ENCODE peak calls at places on chromosomes 16 and 17, in eight cellular contexts. L, W, K, B, Y, Z, F and A are unnamed samples. For H3K4me1, the result is how much of the 10 kb centered on the place peaks cover.

GRCh38 chr17:41910701-41911391 is 7.9 kb downstream of the ACLY start:
- DNase-seq in Z (peak), B (no peak), Y (no peak), L (peak), W (no peak), F (no peak), K (no peak), A (no peak)

GRCh38 chr16:89033304-89033703 is 56.3 kb upstream of the CBFA2T3 start:
- DNase-seq in B (peak), Z (no peak), L (no peak), W (no peak), Y (no peak), F (no peak), K (no peak), A (no peak)

GRCh38 chr16:2753523-2754020 is 1.1 kb downstream of the SRRM2 start:
- DNase-seq in Z (no peak), Y (no peak), F (no peak), B (peak), L (peak), K (no peak), W (no peak), A (no peak)

GRCh38 chr17:82914375-82914774 is 74.6 kb upstream of the ZNF750 start:
- DNase-seq in K (no peak), L (peak), W (no peak), B (peak), Z (peak), F (peak), Y (no peak), A (no peak)

GRCh38 chr17:41052594-41052993 is 2.4 kb downstream of the KRTAP2-2 start:
- DNase-seq in Z (no peak), Y (no peak), L (no peak), W (no peak), K (no peak), F (no peak), B (no peak), A (no peak)

GRCh38 chr16:89873109-89873821 is at the start of gene TCF25:
- DNase-seq in K (peak), Y (peak), F (peak), W (peak), L (peak), B (peak), Z (peak), A (peak)

GRCh38 chr16:19001788-19002187 is 18.1 kb downstream of the TMC7 start:
- DNase-seq in F (no peak), B (no peak), W (no peak), Z (no peak), K (no peak), L (peak), Y (no peak), A (no peak)

GRCh38 chr16:89890200-89890599 is 16.8 kb downstream of the TCF25 start:
- DNase-seq in W (no peak), B (no peak), Y (no peak), F (no peak), L (no peak), K (no peak), Z (no peak), A (no peak)

GRCh38 chr16:70428178-70428998 is 10.5 kb downstream of the ST3GAL2 start:
- DNase-seq in K (peak), Z (peak), Y (peak), B (peak), L (peak), W (peak), F (peak), A (peak)

GRCh38 chr16:70551788-70552187 is 28.2 kb downstream of the SF3B3 start:
- DNase-seq in L (no peak), K (no peak), B (no peak), Y (no peak), F (no peak), Z (no peak), W (no peak), A (no peak)

GRCh38 chr17:65886240-65886639 is 305.7 kb downstream of the CEP112 start:
- DNase-seq in L (peak), B (no peak), K (no peak), F (no peak), Y (no peak), Z (no peak), W (no peak), A (no peak)

GRCh38 chr17:6365187-6365943 is 69.6 kb downstream of the AIPL1 start:
- DNase-seq in F (no peak), Y (no peak), W (no peak), K (no peak), Z (peak), L (peak), B (no peak), A (no peak)

GRCh38 chr17:74457146-74457819 is 9.2 kb upstream of the CD300A start:
- DNase-seq in Y (peak), Z (peak), F (peak), K (peak), B (no peak), L (peak), W (no peak), A (peak)

GRCh38 chr16:77856455-77857138 is 68.2 kb downstream of the VAT1L start:
- DNase-seq in W (no peak), Y (no peak), K (no peak), F (no peak), Z (no peak), B (no peak), L (no peak), A (no peak)

GRCh38 chr17:17140590-17140980 is 65.5 kb downstream of the PLD6 start:
- DNase-seq in F (no peak), Z (peak), Y (no peak), K (no peak), L (peak), W (no peak), B (peak), A (no peak)

GRCh38 chr16:70677499-70678120 is 8.2 kb downstream of the MTSS2 start:
- DNase-seq in W (no peak), Y (no peak), B (peak), L (no peak), Z (no peak), F (peak), K (no peak), A (no peak)

GRCh38 chr17:6241381-6241780 is 171.2 kb downstream of the WSCD1 start:
- DNase-seq in Y (no peak), K (no peak), F (no peak), W (no peak), B (no peak), Z (peak), L (no peak), A (no peak)

GRCh38 chr16:57471852-57472664 is 9.6 kb downstream of the POLR2C start:
- DNase-seq in L (no peak), F (no peak), B (no peak), K (no peak), Y (no peak), W (no peak), Z (peak), A (peak)

GRCh38 chr17:46031440-46031839 is 32.4 kb downstream of the STH start:
- DNase-seq in K (no peak), F (no peak), W (no peak), L (no peak), Y (no peak), B (no peak), Z (no peak), A (no peak)

GRCh38 chr17:31398381-31399275 is 7.2 kb downstream of the RAB11FIP4 start:
- DNase-seq in Y (no peak), W (no peak), B (no peak), F (peak), Z (no peak), K (no peak), L (no peak), A (peak)

GRCh38 chr17:61312406-61313295 is 87.0 kb upstream of the TBX2 start:
- DNase-seq in Y (no peak), Z (no peak), K (no peak), F (no peak), L (no peak), B (no peak), W (no peak), A (no peak)

GRCh38 chr17:43874293-43874692 is 27.3 kb downstream of the CD300LG start:
- DNase-seq in K (no peak), F (no peak), B (no peak), L (no peak), Y (no peak), Z (no peak), W (no peak), A (no peak)

GRCh38 chr17:62109378-62109902 is 44.4 kb upstream of the MED13 start:
- DNase-seq in F (peak), Y (peak), K (no peak), L (peak), Z (peak), B (no peak), W (no peak), A (peak)

GRCh38 chr16:6634151-6634550 is 698.5 kb upstream of the RBFOX1 start:
- DNase-seq in K (no peak), L (no peak), B (no peak), Y (no peak), F (no peak), W (no peak), Z (no peak), A (no peak)

GRCh38 chr16:24700549-24701392 is 28.7 kb upstream of the TNRC6A start:
- DNase-seq in Z (peak), K (peak), Y (peak), L (peak), F (no peak), W (peak), B (peak), A (no peak)

GRCh38 chr16:52128407-52128806 is 418.5 kb downstream of the TOX3 start:
- DNase-seq in K (no peak), Y (no peak), Z (no peak), W (no peak), B (no peak), L (no peak), F (no peak), A (no peak)

GRCh38 chr16:20734056-20734455 is 7.6 kb downstream of the THUMPD1 start:
- DNase-seq in B (no peak), F (no peak), W (no peak), Z (no peak), Y (no peak), L (no peak), K (no peak), A (no peak)

GRCh38 chr17:56499799-56500388 is 93.6 kb upstream of the NOG start:
- DNase-seq in L (peak), K (no peak), B (no peak), F (no peak), Y (no peak), W (no peak), Z (no peak), A (no peak)

GRCh38 chr16:5323284-5323683 is 225.7 kb upstream of the EEF2KMT start:
- DNase-seq in B (no peak), L (no peak), K (no peak), F (no peak), Y (no peak), W (no peak), Z (no peak), A (no peak)

GRCh38 chr17:55487727-55488436 is 23.4 kb downstream of the SMIM36 start:
- DNase-seq in F (no peak), L (peak), B (no peak), W (no peak), K (no peak), Y (no peak), Z (no peak), A (no peak)

GRCh38 chr17:6465206-6466003 is 21.1 kb downstream of the PIMREG start:
- DNase-seq in Z (no peak), Y (no peak), B (peak), L (no peak), W (no peak), K (no peak), F (no peak), A (no peak)

GRCh38 chr17:21353326-21354010 is 22.7 kb upstream of the KCNJ12 start:
- DNase-seq in K (no peak), F (peak), L (peak), Z (no peak), W (no peak), Y (no peak), B (peak), A (no peak)

GRCh38 chr17:6752068-6752909 is 3.6 kb upstream of the XAF1 start:
- DNase-seq in Z (no peak), F (no peak), K (no peak), L (peak), W (peak), Y (peak), B (no peak), A (no peak)

GRCh38 chr16:75644240-75645012 is 3.0 kb downstream of the KARS1 start:
- DNase-seq in Y (no peak), K (no peak), W (no peak), Z (no peak), L (no peak), F (no peak), B (no peak), A (no peak)

GRCh38 chr16:88856122-88856827 is 472 bp downstream of the GALNS start:
- DNase-seq in Z (no peak), K (peak), W (no peak), F (peak), B (peak), L (no peak), Y (peak), A (peak)

GRCh38 chr16:57628782-57629181 is 352 bp downstream of the ADGRG1 start:
- DNase-seq in F (no peak), Y (no peak), W (no peak), Z (no peak), L (no peak), B (no peak), K (no peak), A (no peak)

GRCh38 chr17:56886288-56886721 is 27.5 kb downstream of the TRIM25 start:
- DNase-seq in K (no peak), B (no peak), W (no peak), Y (no peak), Z (no peak), L (no peak), F (no peak), A (no peak)

GRCh38 chr16:85081765-85082164 is 30.5 kb downstream of the CIBAR2 start:
- DNase-seq in F (no peak), W (no peak), Y (no peak), K (no peak), B (peak), Z (no peak), L (no peak), A (no peak)

GRCh38 chr16:85079785-85080602 is 32.3 kb downstream of the CIBAR2 start:
- DNase-seq in W (no peak), F (no peak), L (no peak), K (no peak), B (peak), Z (no peak), Y (no peak), A (no peak)

GRCh38 chr16:85082553-85083050 is 29.7 kb downstream of the CIBAR2 start:
- DNase-seq in L (no peak), Z (no peak), W (peak), Y (no peak), K (no peak), B (peak), F (peak), A (no peak)

GRCh38 chr16:85078952-85079351 is 33.3 kb downstream of the CIBAR2 start:
- DNase-seq in L (no peak), F (no peak), K (no peak), Z (no peak), B (no peak), Y (no peak), W (no peak), A (no peak)

DNA sequence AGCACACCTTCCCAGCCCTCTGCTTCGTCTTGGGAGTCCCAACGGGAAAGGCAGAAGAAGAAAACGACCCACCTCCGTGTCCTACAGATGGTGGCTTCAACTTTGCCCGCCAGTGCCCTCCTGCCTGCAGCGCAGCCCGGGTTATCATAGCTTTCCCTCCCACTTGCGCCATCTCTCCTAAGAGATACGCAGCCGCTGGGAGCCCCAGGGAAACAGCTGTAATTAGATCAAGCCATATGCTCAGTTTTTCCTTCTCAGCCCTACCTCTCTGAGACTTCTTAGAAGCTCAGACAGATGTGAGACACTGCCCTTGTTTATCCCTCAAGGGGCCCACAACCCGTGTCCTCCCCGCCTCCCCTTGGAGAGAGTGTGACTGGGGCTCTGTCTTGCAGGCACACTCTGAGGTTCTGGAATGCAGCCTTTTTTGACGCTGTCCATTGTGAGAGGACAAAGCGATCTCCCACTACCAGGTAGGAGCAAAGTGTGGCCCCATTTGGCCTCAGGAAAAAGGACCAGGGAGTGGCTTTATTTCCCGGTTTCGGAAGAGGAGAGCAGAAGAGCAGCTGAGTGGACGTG is 31.3 kb downstream of the CIBAR2 start:
- DNase-seq in F (no peak), L (no peak), Z (no peak), K (no peak), Y (no peak), B (peak), W (no peak), A (no peak)
- TF ChIP-seq CTCF in F (no peak), L (no peak), Z (no peak), K (no peak), Y (no peak), B (no peak), W (no peak), A (no peak)

DNA sequence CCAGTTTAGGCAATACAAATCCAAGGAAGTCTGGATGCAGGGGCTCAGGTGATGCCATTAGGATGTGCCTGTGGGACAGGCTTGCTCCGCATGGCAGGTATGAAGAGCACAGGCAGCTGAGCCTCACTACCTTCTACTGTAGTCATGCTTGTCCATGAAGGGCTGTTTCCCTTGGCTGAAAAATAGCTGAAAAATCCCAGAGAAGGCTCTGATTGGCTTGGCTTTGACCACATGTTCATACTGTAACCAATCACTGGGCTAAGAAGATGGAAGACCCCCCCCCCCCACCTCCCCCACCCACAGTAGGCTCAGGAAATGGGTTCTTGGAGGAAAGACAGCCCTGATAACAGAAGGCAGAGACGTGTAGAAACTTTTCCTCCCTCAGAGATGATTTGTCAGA is 66.5 kb upstream of the LGALS9 start:
- DNase-seq in F (no peak), L (peak), W (no peak), B (peak), K (no peak), Y (no peak), Z (no peak), A (no peak)
- H3K4me1 ChIP-seq in F (under half), L (under half), W (under half), B (under half), K (under half), Y (under half), Z (half or more), A (under half)

GRCh38 chr17:37342589-37342988 is 33.2 kb upstream of the C17orf78 start:
- DNase-seq in F (no peak), B (no peak), Y (no peak), W (no peak), K (no peak), L (no peak), Z (no peak), A (no peak)

GRCh38 chr17:37344519-37344918 is 31.3 kb upstream of the C17orf78 start:
- DNase-seq in W (no peak), Y (no peak), Z (no peak), B (no peak), L (no peak), F (no peak), K (no peak), A (no peak)

GRCh38 chr17:37340804-37341203 is 35.0 kb upstream of the C17orf78 start:
- DNase-seq in W (no peak), F (no peak), Y (no peak), K (no peak), Z (no peak), B (no peak), L (no peak), A (no peak)

GRCh38 chr17:37339321-37339720 is 36.5 kb upstream of the C17orf78 start:
- DNase-seq in K (no peak), W (no peak), F (no peak), L (peak), Y (no peak), Z (no peak), B (no peak), A (no peak)

DNA sequence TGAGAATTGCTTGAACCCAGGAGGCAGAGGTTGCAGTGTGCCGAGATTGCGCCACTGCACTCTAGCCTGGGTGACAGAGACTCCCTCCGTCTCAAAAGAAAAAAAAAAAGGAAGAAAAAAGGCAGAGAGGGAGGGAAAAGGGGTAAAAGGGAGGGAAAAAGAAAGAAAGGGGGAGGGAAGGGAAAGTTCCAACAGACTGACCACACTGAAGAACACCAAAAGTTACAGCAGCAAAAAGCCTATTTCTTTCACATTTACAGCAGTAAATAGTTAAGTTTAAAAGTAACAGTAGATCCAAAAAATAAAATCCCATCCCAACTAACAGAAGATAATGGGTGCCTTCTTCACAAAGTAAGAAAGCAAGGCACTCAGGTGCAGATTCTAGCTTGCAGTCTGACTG is 36.9 kb upstream of the C17orf78 start:
- DNase-seq in Y (no peak), B (no peak), W (no peak), Z (no peak), L (no peak), F (no peak), K (no peak), A (no peak)
- TF ChIP-seq CTCF in Y (no peak), B (no peak), W (no peak), Z (no peak), L (no peak), F (no peak), K (no peak), A (no peak)

GRCh38 chr17:77126519-77126918 is 14.2 kb upstream of the SEC14L1 start:
- DNase-seq in Y (no peak), F (no peak), L (no peak), B (peak), W (no peak), Z (no peak), K (no peak), A (no peak)

GRCh38 chr17:77125432-77125901 is 15.3 kb upstream of the SEC14L1 start:
- DNase-seq in L (peak), B (no peak), W (no peak), F (no peak), K (no peak), Y (no peak), Z (peak), A (peak)

GRCh38 chr17:77128895-77129567 is 11.7 kb upstream of the SEC14L1 start:
- DNase-seq in K (no peak), L (peak), F (no peak), Y (no peak), Z (no peak), B (no peak), W (no peak), A (no peak)

GRCh38 chr17:77129568-77130301 is 11.0 kb upstream of the SEC14L1 start:
- DNase-seq in K (no peak), Y (no peak), L (peak), B (peak), Z (no peak), F (no peak), W (peak), A (no peak)

DNA sequence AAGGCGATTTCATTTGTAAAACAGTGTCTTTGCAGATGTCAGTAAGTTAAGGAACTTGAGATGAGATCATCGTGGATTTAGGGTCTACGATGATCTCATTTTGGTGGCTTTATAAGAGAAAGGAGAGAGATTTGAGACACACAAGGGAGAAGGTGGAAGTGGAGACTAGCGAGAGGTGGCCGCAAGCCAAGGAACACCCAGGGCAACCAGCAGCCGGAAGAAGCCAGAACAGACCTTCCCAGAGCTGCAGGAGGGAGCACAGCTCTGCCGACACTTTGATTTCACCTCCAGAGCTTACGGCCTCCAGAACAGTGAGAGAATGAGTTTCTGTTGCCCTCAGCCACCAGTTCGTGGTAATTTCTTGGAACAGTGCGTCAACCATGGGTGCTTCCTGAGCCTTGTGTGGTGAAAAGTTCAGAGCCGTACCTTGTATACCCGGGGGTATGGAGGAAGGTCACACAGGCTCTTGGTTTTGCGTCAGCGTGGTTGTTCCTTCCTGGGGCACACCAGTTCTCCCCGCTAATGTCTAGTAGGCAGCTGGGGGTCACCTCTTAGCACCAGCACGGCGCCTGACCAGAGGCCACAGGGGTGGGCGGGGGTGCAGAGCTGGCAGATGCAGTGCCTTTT is 12.9 kb upstream of the SEC14L1 start:
- DNase-seq in K (peak), B (peak), W (peak), F (peak), Y (peak), L (peak), Z (no peak), A (no peak)
- H3K4me1 ChIP-seq in K (under half), B (under half), W (under half), F (under half), Y (under half), L (under half), Z (half or more), A (under half)